ENCODE peak calls at places on chromosome X, in nine cellular contexts. N is astrocyte of the spinal cord; X is GM20000; T is ovary; O is RPMI7951; S is AG08395; C is activated CD4-positive, alpha-beta T cell treated with anti-CD3 and anti-CD28 coated beads for 36 hours; M is left ventricle myocardium inferior; W is HT1080. G is an unnamed sample.

GRCh38 chrX:17580529-17581155 is 156.7 kb upstream of the SCML1 start:
- DNase-seq in X (no peak), W (no peak), O (peak; percentile 78), M (no peak), C (no peak), N (peak; percentile 52), S (peak; percentile 65), T (peak; percentile 21), G (peak; percentile 61)

GRCh38 chrX:63784902-63785692 is at the start of gene ARHGEF9:
- DNase-seq in C (peak; percentile 12), O (peak; percentile 2), S (peak; percentile 10), M (peak; percentile 17), N (no peak), T (peak; percentile 31), W (no peak), X (peak; percentile 7), G (peak; percentile 21)

GRCh38 chrX:153454901-153455550 is 9.2 kb upstream of the TREX2 start:
- DNase-seq in M (no peak), X (no peak), T (no peak), W (no peak), N (no peak), O (no peak), C (no peak), S (no peak), G (no peak)

GRCh38 chrX:53254570-53255461 is 26.6 kb downstream of the IQSEC2 start:
- DNase-seq in T (no peak), O (no peak), C (no peak), X (no peak), S (no peak), M (no peak), W (no peak), N (no peak), G (no peak)

GRCh38 chrX:14591976-14592375 is 62.6 kb downstream of the GLRA2 start:
- DNase-seq in W (peak; percentile 0), O (no peak), T (no peak), X (no peak), C (no peak), M (no peak), S (peak; percentile 48), N (no peak), G (peak; percentile 48)

GRCh38 chrX:134807039-134807729 is 148.9 kb upstream of the PLAC1 start:
- DNase-seq in C (peak; percentile 92), O (peak; percentile 88), X (peak; percentile 74), W (peak; percentile 79), T (peak; percentile 92), M (peak; percentile 87), S (peak; percentile 81), N (peak; percentile 90), G (peak; percentile 84)

GRCh38 chrX:45743081-45743533 is 542.4 kb upstream of the DIPK2B start:
- DNase-seq in W (peak; percentile 84), C (peak; percentile 34), T (no peak), M (no peak), S (peak; percentile 52), X (no peak), O (peak; percentile 85), N (peak; percentile 72), G (peak; percentile 15)

GRCh38 chrX:132270699-132271098 is 51.5 kb upstream of the RAP2C start:
- DNase-seq in X (no peak), N (peak; percentile 46), O (peak; percentile 42), T (peak; percentile 67), M (peak; percentile 22), S (peak; percentile 55), W (peak; percentile 42), C (no peak), G (peak; percentile 61)

GRCh38 chrX:39729834-39730670 is 367.7 kb downstream of the BCOR start:
- DNase-seq in S (peak; percentile 26), N (peak; percentile 60), O (peak; percentile 97), T (no peak), C (no peak), X (no peak), M (no peak), W (peak; percentile 71), G (no peak)

GRCh38 chrX:111041018-111041462 is 55.0 kb upstream of the PAK3 start:
- DNase-seq in S (peak; percentile 64), C (peak; percentile 5), W (peak; percentile 96), O (peak; percentile 90), N (peak; percentile 95), X (no peak), M (no peak), T (no peak), G (peak; percentile 67)

GRCh38 chrX:42615161-42615563 is 162.8 kb downstream of the PPP1R2C start:
- DNase-seq in C (peak; percentile 24), W (peak; percentile 44), M (no peak), N (no peak), X (no peak), S (no peak), T (no peak), O (no peak), G (no peak)

GRCh38 chrX:52934704-52935468 is 23.4 kb downstream of the FAM156A start:
- DNase-seq in W (peak; percentile 92), N (peak; percentile 98), S (peak; percentile 96), T (peak; percentile 97), O (peak; percentile 96), M (peak; percentile 91), X (peak; percentile 77), C (peak; percentile 93), G (peak; percentile 87)

GRCh38 chrX:47283015-47283771 is 50.4 kb downstream of the USP11 start:
- DNase-seq in C (peak; percentile 11), W (no peak), S (peak; percentile 18), N (peak; percentile 55), M (no peak), T (peak; percentile 46), O (peak; percentile 66), X (peak; percentile 34), G (no peak)

GRCh38 chrX:14095702-14096101 is 66.0 kb upstream of the GEMIN8 start:
- DNase-seq in T (peak; percentile 24), M (no peak), S (peak; percentile 68), O (peak; percentile 54), C (peak; percentile 59), W (peak; percentile 39), X (peak; percentile 16), N (peak; percentile 42), G (peak; percentile 60)

GRCh38 chrX:132086717-132087116 is 41.1 kb downstream of the FRMD7 start:
- DNase-seq in T (no peak), M (no peak), X (no peak), S (no peak), N (no peak), C (no peak), O (peak; percentile 0), W (peak; percentile 56), G (no peak)

GRCh38 chrX:134948333-134949241 is 42.2 kb upstream of the SMIM10 start:
- DNase-seq in C (no peak), O (peak; percentile 72), X (no peak), N (peak; percentile 32), M (peak; percentile 15), W (peak; percentile 59), T (no peak), S (no peak), G (no peak)

GRCh38 chrX:94252204-94252603 is 578.2 kb downstream of the FAM133A start:
- DNase-seq in M (no peak), O (no peak), C (no peak), W (no peak), N (no peak), T (no peak), X (no peak), S (no peak), G (no peak)

GRCh38 chrX:94758130-94758529 is 1084.1 kb downstream of the FAM133A start:
- DNase-seq in S (no peak), T (no peak), X (no peak), W (no peak), C (no peak), N (no peak), M (no peak), O (no peak), G (no peak)

G was measured in GM03348.